ENCODE peak calls at places on chromosomes 16 and 17, in eight cellular contexts. H is fibroblast of the aortic adventitia; J is effector memory CD4-positive, alpha-beta T cell; X is activated naive CD8-positive, alpha-beta T cell treated with anti-CD3 and anti-CD28 coated beads, Interleukin-2, amount 50 U/mL, for 24 hours; Z is NCI-H69; L is uterus; R is LoVo; D is NCI-H1092 treated with DMSO at 0.1 percent for 48 hours. O is an unnamed sample.
A peak's percentile ranks its signal among the peaks of the same experiment; 100 is the strongest.

GRCh38 chr17:40564195-40564882 is 933 bp downstream of the CCR7 start:
- DNase-seq in H (no peak), J (no peak), X (peak; percentile 64), Z (no peak), L (no peak), R (no peak), D (no peak), O (no peak)

GRCh38 chr17:38870259-38871165 is 654 bp downstream of the LASP1 start:
- DNase-seq in H (peak; percentile 54), J (peak; percentile 60), X (peak; percentile 79), Z (peak; percentile 81), L (peak; percentile 79), R (peak; percentile 44), D (peak; percentile 65), O (peak; percentile 91)

GRCh38 chr16:50308237-50308965 is 42.0 kb downstream of the ADCY7 start:
- DNase-seq in H (no peak), J (no peak), X (no peak), Z (no peak), L (peak; percentile 12), R (no peak), D (no peak), O (no peak)

GRCh38 chr17:78993981-78994671 is 14.4 kb upstream of the LGALS3BP start:
- DNase-seq in H (no peak), J (no peak), X (no peak), Z (no peak), L (peak; percentile 9), R (no peak), D (no peak), O (peak; percentile 64)

GRCh38 chr17:41725134-41725533 is 9.3 kb downstream of the HAP1 start:
- DNase-seq in H (no peak), J (no peak), X (no peak), Z (no peak), L (no peak), R (no peak), D (no peak), O (no peak)

GRCh38 chr17:42072323-42073187 is 22.2 kb upstream of the C17orf113 start:
- DNase-seq in H (no peak), J (no peak), X (peak; percentile 15), Z (peak; percentile 45), L (no peak), R (no peak), D (no peak), O (no peak)

GRCh38 chr17:416293-417206 is 63.9 kb upstream of the RPH3AL start:
- DNase-seq in H (no peak), J (no peak), X (peak; percentile 36), Z (no peak), L (no peak), R (no peak), D (no peak), O (no peak)

GRCh38 chr16:56513972-56514371 is 5.9 kb downstream of the BBS2 start:
- DNase-seq in H (peak; percentile 79), J (peak; percentile 23), X (peak; percentile 22), Z (peak; percentile 50), L (peak; percentile 30), R (peak; percentile 45), D (peak; percentile 35), O (peak; percentile 52)

GRCh38 chr17:79203016-79203415 is 128.4 kb downstream of the ENGASE start:
- DNase-seq in H (no peak), J (no peak), X (no peak), Z (peak; percentile 29), L (no peak), R (no peak), D (no peak), O (no peak)

GRCh38 chr16:66127459-66128362 is 238.8 kb upstream of the CDH5 start:
- DNase-seq in H (no peak), J (no peak), X (no peak), Z (peak; percentile 3), L (no peak), R (no peak), D (no peak), O (no peak)

GRCh38 chr17:57422574-57423164 is 166.3 kb downstream of the MSI2 start:
- DNase-seq in H (peak; percentile 54), J (no peak), X (no peak), Z (no peak), L (no peak), R (peak; percentile 71), D (no peak), O (peak; percentile 77)

GRCh38 chr17:74325743-74326379 is at the start of gene KIF19:
- DNase-seq in H (no peak), J (peak; percentile 44), X (peak; percentile 66), Z (peak; percentile 90), L (no peak), R (no peak), D (peak; percentile 69), O (no peak)

GRCh38 chr17:489758-490329 is 137.2 kb upstream of the RPH3AL start:
- DNase-seq in H (peak; percentile 25), J (peak; percentile 49), X (peak; percentile 72), Z (no peak), L (peak; percentile 41), R (no peak), D (no peak), O (no peak)

GRCh38 chr17:75783803-75784472 is 668 bp upstream of the UNK start:
- DNase-seq in H (no peak), J (no peak), X (peak; percentile 11), Z (no peak), L (peak; percentile 62), R (no peak), D (no peak), O (peak; percentile 78)

GRCh38 chr17:50918933-50919296 is 52.8 kb upstream of the TOB1 start:
- DNase-seq in H (no peak), J (no peak), X (peak; percentile 54), Z (peak; percentile 63), L (no peak), R (no peak), D (no peak), O (no peak)

GRCh38 chr16:19926449-19927390 is 42.1 kb upstream of the GPRC5B start:
- DNase-seq in H (peak; percentile 77), J (no peak), X (no peak), Z (peak; percentile 7), L (no peak), R (no peak), D (no peak), O (no peak)

GRCh38 chr16:66357523-66357928 is 9.0 kb upstream of the CDH5 start:
- DNase-seq in H (peak; percentile 91), J (no peak), X (peak; percentile 29), Z (peak; percentile 70), L (peak; percentile 31), R (peak; percentile 57), D (peak; percentile 61), O (peak; percentile 53)

GRCh38 chr16:11629071-11630030 is 38.9 kb upstream of the SNN start:
- DNase-seq in H (no peak), J (no peak), X (no peak), Z (peak; percentile 23), L (no peak), R (no peak), D (peak; percentile 15), O (no peak)

GRCh38 chr17:17032131-17032692 is 10.0 kb upstream of the MPRIP start:
- DNase-seq in H (peak; percentile 70), J (no peak), X (no peak), Z (no peak), L (no peak), R (no peak), D (no peak), O (peak; percentile 88)

GRCh38 chr17:20999044-20999573 is 43.7 kb downstream of the USP22 start:
- DNase-seq in H (peak; percentile 26), J (no peak), X (no peak), Z (no peak), L (peak; percentile 54), R (no peak), D (no peak), O (peak; percentile 77)

GRCh38 chr16:54655171-54655590 is 275.5 kb upstream of the IRX5 start:
- DNase-seq in H (peak; percentile 75), J (no peak), X (no peak), Z (no peak), L (peak; percentile 40), R (no peak), D (no peak), O (peak; percentile 71)

GRCh38 chr17:71649986-71650385 is 470.8 kb upstream of the SOX9 start:
- DNase-seq in H (no peak), J (no peak), X (no peak), Z (no peak), L (no peak), R (no peak), D (no peak), O (no peak)

GRCh38 chr17:83160443-83161297 is 81.3 kb downstream of the METRNL start:
- DNase-seq in H (no peak), J (no peak), X (no peak), Z (no peak), L (no peak), R (no peak), D (no peak), O (peak; percentile 12)

GRCh38 chr16:11250091-11250785 is 5.8 kb downstream of the SOCS1 start:
- DNase-seq in H (no peak), J (no peak), X (no peak), Z (peak; percentile 37), L (no peak), R (no peak), D (no peak), O (no peak)

GRCh38 chr17:51257150-51258081 is 2.4 kb downstream of the MBTD1 start:
- DNase-seq in H (no peak), J (no peak), X (no peak), Z (no peak), L (no peak), R (no peak), D (no peak), O (no peak)

GRCh38 chr16:67397451-67397801 is 4.1 kb upstream of the TPPP3 start:
- DNase-seq in H (no peak), J (no peak), X (no peak), Z (no peak), L (no peak), R (no peak), D (no peak), O (no peak)

GRCh38 chr16:68272501-68273209 is 8.3 kb downstream of the SLC7A6 start:
- DNase-seq in H (no peak), J (peak; percentile 44), X (no peak), Z (peak; percentile 84), L (no peak), R (no peak), D (no peak), O (no peak)

GRCh38 chr17:52648995-52649394 is 490.5 kb upstream of the CA10 start:
- DNase-seq in H (no peak), J (no peak), X (no peak), Z (peak; percentile 94), L (no peak), R (peak; percentile 1), D (no peak), O (no peak)

GRCh38 chr17:76051071-76051467 is 21.2 kb downstream of the SRP68 start:
- DNase-seq in H (no peak), J (no peak), X (no peak), Z (no peak), L (no peak), R (no peak), D (no peak), O (no peak)

O was measured in tibial artery.